ENCODE peak calls at places on chromosome 13, in eight cellular contexts. One of them, this sample, is unnamed.
A peak's percentile ranks its signal among the peaks of the same experiment; 100 is the strongest.

GRCh38 chr13:23467048-23467931 is 33.8 kb upstream of the SACS start:
- DNase-seq in PC-3: no peak
- DNase-seq in CD8-positive, alpha-beta T cell: no peak
- DNase-seq in adrenal gland: no peak
- DNase-seq in neural progenitor cell: peak; percentile 21
- DNase-seq in SK-N-SH: peak; percentile 69
- DNase-seq in lung: no peak
- DNase-seq in fibroblast of lung: peak; percentile 8
- DNase-seq in this sample: no peak

GRCh38 chr13:80342541-80343371 is 1.8 kb upstream of the SPRY2 start:
- DNase-seq in PC-3: peak; percentile 82
- DNase-seq in CD8-positive, alpha-beta T cell: peak; percentile 44
- DNase-seq in adrenal gland: peak; percentile 85
- DNase-seq in neural progenitor cell: peak; percentile 90
- DNase-seq in SK-N-SH: peak; percentile 84
- DNase-seq in lung: peak; percentile 89
- DNase-seq in fibroblast of lung: peak; percentile 77
- DNase-seq in this sample: peak; percentile 87

GRCh38 chr13:102555914-102556553 is 40.8 kb upstream of the TPP2 start:
- DNase-seq in PC-3: peak; percentile 56
- DNase-seq in CD8-positive, alpha-beta T cell: no peak
- DNase-seq in adrenal gland: no peak
- DNase-seq in neural progenitor cell: peak; percentile 39
- DNase-seq in SK-N-SH: peak; percentile 47
- DNase-seq in lung: no peak
- DNase-seq in fibroblast of lung: peak; percentile 56
- DNase-seq in this sample: no peak

GRCh38 chr13:99859178-99860177 is 112.1 kb downstream of the ZIC5 start:
- DNase-seq in PC-3: no peak
- DNase-seq in CD8-positive, alpha-beta T cell: no peak
- DNase-seq in adrenal gland: no peak
- DNase-seq in neural progenitor cell: peak; percentile 15
- DNase-seq in SK-N-SH: no peak
- DNase-seq in lung: no peak
- DNase-seq in fibroblast of lung: no peak
- DNase-seq in this sample: peak; percentile 31

GRCh38 chr13:103772576-103772975 is 706.4 kb upstream of the SLC10A2 start:
- DNase-seq in PC-3: peak; percentile 30
- DNase-seq in CD8-positive, alpha-beta T cell: no peak
- DNase-seq in adrenal gland: no peak
- DNase-seq in neural progenitor cell: no peak
- DNase-seq in SK-N-SH: no peak
- DNase-seq in lung: no peak
- DNase-seq in fibroblast of lung: no peak
- DNase-seq in this sample: no peak

GRCh38 chr13:35857769-35858168 is 273.4 kb downstream of the DCLK1 start:
- DNase-seq in PC-3: no peak
- DNase-seq in CD8-positive, alpha-beta T cell: no peak
- DNase-seq in adrenal gland: peak; percentile 19
- DNase-seq in neural progenitor cell: peak; percentile 71
- DNase-seq in SK-N-SH: no peak
- DNase-seq in lung: no peak
- DNase-seq in fibroblast of lung: no peak
- DNase-seq in this sample: no peak

GRCh38 chr13:29923554-29924481 is 73.4 kb upstream of the UBL3 start:
- DNase-seq in PC-3: peak; percentile 97
- DNase-seq in CD8-positive, alpha-beta T cell: peak; percentile 30
- DNase-seq in adrenal gland: peak; percentile 83
- DNase-seq in neural progenitor cell: peak; percentile 58
- DNase-seq in SK-N-SH: peak; percentile 38
- DNase-seq in lung: peak; percentile 89
- DNase-seq in fibroblast of lung: peak; percentile 97
- DNase-seq in this sample: peak; percentile 91

GRCh38 chr13:97030705-97031452 is 36.6 kb upstream of the OXGR1 start:
- DNase-seq in PC-3: peak; percentile 60
- DNase-seq in CD8-positive, alpha-beta T cell: no peak
- DNase-seq in adrenal gland: no peak
- DNase-seq in neural progenitor cell: peak; percentile 28
- DNase-seq in SK-N-SH: peak; percentile 47
- DNase-seq in lung: no peak
- DNase-seq in fibroblast of lung: peak; percentile 76
- DNase-seq in this sample: no peak

GRCh38 chr13:112207124-112207523 is 140.2 kb downstream of the SOX1 start:
- DNase-seq in PC-3: no peak
- DNase-seq in CD8-positive, alpha-beta T cell: no peak
- DNase-seq in adrenal gland: no peak
- DNase-seq in neural progenitor cell: peak; percentile 91
- DNase-seq in SK-N-SH: no peak
- DNase-seq in lung: no peak
- DNase-seq in fibroblast of lung: no peak
- DNase-seq in this sample: no peak

GRCh38 chr13:33543631-33544030 is 258.1 kb upstream of the STARD13 start:
- DNase-seq in PC-3: peak; percentile 8
- DNase-seq in CD8-positive, alpha-beta T cell: no peak
- DNase-seq in adrenal gland: no peak
- DNase-seq in neural progenitor cell: peak; percentile 7
- DNase-seq in SK-N-SH: no peak
- DNase-seq in lung: no peak
- DNase-seq in fibroblast of lung: peak; percentile 38
- DNase-seq in this sample: no peak

GRCh38 chr13:80338781-80339577 is 1.9 kb downstream of the SPRY2 start:
- DNase-seq in PC-3: peak; percentile 56
- DNase-seq in CD8-positive, alpha-beta T cell: no peak
- DNase-seq in adrenal gland: peak; percentile 85
- DNase-seq in neural progenitor cell: peak; percentile 90
- DNase-seq in SK-N-SH: peak; percentile 77
- DNase-seq in lung: peak; percentile 73
- DNase-seq in fibroblast of lung: peak; percentile 81
- DNase-seq in this sample: peak; percentile 60

GRCh38 chr13:45441633-45442032 is 23.1 kb upstream of the COG3 start:
- DNase-seq in PC-3: peak; percentile 54
- DNase-seq in CD8-positive, alpha-beta T cell: no peak
- DNase-seq in adrenal gland: no peak
- DNase-seq in neural progenitor cell: no peak
- DNase-seq in SK-N-SH: no peak
- DNase-seq in lung: no peak
- DNase-seq in fibroblast of lung: peak; percentile 15
- DNase-seq in this sample: no peak

GRCh38 chr13:39603424-39603947 is 493 bp upstream of the LHFPL6 start:
- DNase-seq in PC-3: peak; percentile 16
- DNase-seq in CD8-positive, alpha-beta T cell: no peak
- DNase-seq in adrenal gland: peak; percentile 43
- DNase-seq in neural progenitor cell: peak; percentile 29
- DNase-seq in SK-N-SH: peak; percentile 25
- DNase-seq in lung: peak; percentile 30
- DNase-seq in fibroblast of lung: peak; percentile 23
- DNase-seq in this sample: peak; percentile 8

GRCh38 chr13:29483211-29483610 is 112.3 kb downstream of the SLC7A1 start:
- DNase-seq in PC-3: no peak
- DNase-seq in CD8-positive, alpha-beta T cell: no peak
- DNase-seq in adrenal gland: no peak
- DNase-seq in neural progenitor cell: no peak
- DNase-seq in SK-N-SH: peak; percentile 36
- DNase-seq in lung: peak; percentile 51
- DNase-seq in fibroblast of lung: no peak
- DNase-seq in this sample: no peak

GRCh38 chr13:44197791-44198770 is 175.5 kb upstream of the SERP2 start:
- DNase-seq in PC-3: peak; percentile 70
- DNase-seq in CD8-positive, alpha-beta T cell: no peak
- DNase-seq in adrenal gland: no peak
- DNase-seq in neural progenitor cell: no peak
- DNase-seq in SK-N-SH: no peak
- DNase-seq in lung: no peak
- DNase-seq in fibroblast of lung: peak; percentile 43
- DNase-seq in this sample: no peak

GRCh38 chr13:93786846-93787245 is 560.2 kb downstream of the GPC6 start:
- DNase-seq in PC-3: no peak
- DNase-seq in CD8-positive, alpha-beta T cell: no peak
- DNase-seq in adrenal gland: no peak
- DNase-seq in neural progenitor cell: no peak
- DNase-seq in SK-N-SH: peak; percentile 8
- DNase-seq in lung: no peak
- DNase-seq in fibroblast of lung: peak; percentile 10
- DNase-seq in this sample: no peak

GRCh38 chr13:21230516-21230915 is 54.1 kb downstream of the MRPL57 start:
- DNase-seq in PC-3: no peak
- DNase-seq in CD8-positive, alpha-beta T cell: no peak
- DNase-seq in adrenal gland: no peak
- DNase-seq in neural progenitor cell: no peak
- DNase-seq in SK-N-SH: no peak
- DNase-seq in lung: no peak
- DNase-seq in fibroblast of lung: no peak
- DNase-seq in this sample: no peak

GRCh38 chr13:75372923-75373841 is 108.8 kb downstream of the TBC1D4 start:
- DNase-seq in PC-3: no peak
- DNase-seq in CD8-positive, alpha-beta T cell: no peak
- DNase-seq in adrenal gland: peak; percentile 77
- DNase-seq in neural progenitor cell: no peak
- DNase-seq in SK-N-SH: no peak
- DNase-seq in lung: no peak
- DNase-seq in fibroblast of lung: no peak
- DNase-seq in this sample: no peak

DNA sequence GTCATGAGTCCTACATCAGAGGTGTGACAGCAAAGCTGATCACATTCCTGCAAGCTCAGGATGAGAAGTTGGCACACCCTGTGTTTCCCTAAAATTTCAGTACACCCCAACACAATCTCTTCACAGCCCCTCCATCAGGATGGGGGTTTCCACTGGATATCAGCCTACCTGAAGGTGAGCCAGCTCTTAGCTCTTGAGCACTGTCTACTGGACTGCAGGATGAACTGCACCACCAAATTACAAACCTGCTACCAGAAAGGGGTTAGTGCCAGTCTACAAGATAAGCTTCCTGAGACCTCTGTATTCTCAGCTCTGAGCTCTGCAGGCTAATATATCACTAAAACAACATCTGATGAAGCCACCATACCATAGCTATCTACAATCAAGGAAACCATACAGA is 1616.2 kb upstream of the SPRY2 start:
- DNase-seq in PC-3: no peak
- DNase-seq in CD8-positive, alpha-beta T cell: no peak
- DNase-seq in adrenal gland: no peak
- DNase-seq in neural progenitor cell: peak; percentile 15
- DNase-seq in SK-N-SH: no peak
- DNase-seq in lung: no peak
- DNase-seq in fibroblast of lung: no peak
- DNase-seq in this sample: no peak
- TF ChIP-seq CTCF in PC-3: peak; percentile 27
- TF ChIP-seq CTCF in CD8-positive, alpha-beta T cell: no peak
- TF ChIP-seq CTCF in adrenal gland: no peak
- TF ChIP-seq CTCF in neural progenitor cell: peak; percentile 46
- TF ChIP-seq CTCF in SK-N-SH: peak; percentile 11
- TF ChIP-seq CTCF in lung: no peak
- TF ChIP-seq CTCF in fibroblast of lung: no peak
- TF ChIP-seq CTCF in this sample: no peak

DNA sequence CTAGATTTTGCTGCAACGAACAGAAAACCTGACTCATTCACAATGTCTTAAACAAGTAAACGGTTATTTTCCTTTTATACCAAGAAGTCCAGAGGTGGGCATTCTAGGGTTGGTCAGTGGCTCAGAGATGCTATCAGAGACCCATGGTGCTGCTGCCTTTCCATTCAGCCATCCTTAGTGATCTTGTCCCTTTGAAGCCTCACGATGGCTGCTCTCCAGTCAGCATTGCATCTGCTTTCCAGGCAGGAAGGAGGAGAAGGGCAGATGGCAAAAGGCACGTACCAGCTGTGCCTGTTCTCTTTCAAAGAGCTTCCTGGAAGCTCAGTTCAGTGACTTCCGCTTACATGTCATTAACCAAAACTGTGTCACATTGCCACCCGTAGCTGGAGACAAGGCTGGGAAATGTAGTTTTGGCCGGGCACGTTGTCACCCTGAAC is 30.1 kb downstream of the WDFY2 start:
- DNase-seq in PC-3: no peak
- DNase-seq in CD8-positive, alpha-beta T cell: peak; percentile 19
- DNase-seq in adrenal gland: peak; percentile 47
- DNase-seq in neural progenitor cell: no peak
- DNase-seq in SK-N-SH: peak; percentile 64
- DNase-seq in lung: no peak
- DNase-seq in fibroblast of lung: no peak
- DNase-seq in this sample: peak; percentile 12
- H3K27ac ChIP-seq in PC-3: no peak overlapping the region
- H3K27ac ChIP-seq in CD8-positive, alpha-beta T cell: peak overlapping the region; percentile 32
- H3K27ac ChIP-seq in adrenal gland: no peak overlapping the region
- H3K27ac ChIP-seq in neural progenitor cell: no peak overlapping the region
- H3K27ac ChIP-seq in SK-N-SH: peak overlapping the region; percentile 29
- H3K27ac ChIP-seq in lung: peak overlapping the region; percentile 40
- H3K27ac ChIP-seq in fibroblast of lung: no peak overlapping the region
- H3K27ac ChIP-seq in this sample: no peak overlapping the region

GRCh38 chr13:110266431-110266809 is 40.5 kb downstream of the COL4A1 start:
- DNase-seq in PC-3: no peak
- DNase-seq in CD8-positive, alpha-beta T cell: no peak
- DNase-seq in adrenal gland: no peak
- DNase-seq in neural progenitor cell: no peak
- DNase-seq in SK-N-SH: no peak
- DNase-seq in lung: no peak
- DNase-seq in fibroblast of lung: no peak
- DNase-seq in this sample: no peak
- H3K4me1 ChIP-seq in PC-3: no peaks in the 10 kb centered on the region
- H3K4me1 ChIP-seq in CD8-positive, alpha-beta T cell: no peaks in the 10 kb centered on the region
- H3K4me1 ChIP-seq in adrenal gland: peaks cover 17% of the 10 kb centered on the region
- H3K4me1 ChIP-seq in neural progenitor cell: peaks cover 74% of the 10 kb centered on the region
- H3K4me1 ChIP-seq in SK-N-SH: peaks cover 57% of the 10 kb centered on the region
- H3K4me1 ChIP-seq in lung: peaks cover 34% of the 10 kb centered on the region
- H3K4me1 ChIP-seq in fibroblast of lung: peaks cover 36% of the 10 kb centered on the region
- H3K4me1 ChIP-seq in this sample: peaks cover 30% of the 10 kb centered on the region

GRCh38 chr13:90171649-90172048 is 1175.8 kb upstream of the MIR17HG start:
- DNase-seq in PC-3: no peak
- DNase-seq in CD8-positive, alpha-beta T cell: no peak
- DNase-seq in adrenal gland: no peak
- DNase-seq in neural progenitor cell: no peak
- DNase-seq in SK-N-SH: no peak
- DNase-seq in lung: no peak
- DNase-seq in fibroblast of lung: peak; percentile 2
- DNase-seq in this sample: no peak
- TF ChIP-seq CTCF in PC-3: no peak
- TF ChIP-seq CTCF in CD8-positive, alpha-beta T cell: no peak
- TF ChIP-seq CTCF in adrenal gland: no peak
- TF ChIP-seq CTCF in neural progenitor cell: no peak
- TF ChIP-seq CTCF in SK-N-SH: no peak
- TF ChIP-seq CTCF in lung: no peak
- TF ChIP-seq CTCF in fibroblast of lung: no peak
- TF ChIP-seq CTCF in this sample: no peak

This sample was measured in transverse colon.